ENCODE peak calls at places on chromosomes 12 and 14, in five cellular contexts. E, N, W, J and B are unnamed samples.

GRCh38 chr12:121751716-121752351 is 39.3 kb downstream of the TMEM120B start:
- DNase-seq in E (no peak), N (no peak), W (no peak), J (no peak), B (no peak)

GRCh38 chr14:96146131-96146771 is 58.4 kb upstream of the BDKRB2 start:
- DNase-seq in E (no peak), N (peak; percentile 89), W (no peak), J (no peak), B (no peak)

GRCh38 chr12:83939718-83940117 is 972.9 kb downstream of the SLC6A15 start:
- DNase-seq in E (no peak), N (no peak), W (no peak), J (no peak), B (no peak)

GRCh38 chr14:32693114-32693513 is 245.6 kb upstream of the NPAS3 start:
- DNase-seq in E (no peak), N (peak; percentile 46), W (no peak), J (no peak), B (no peak)

GRCh38 chr12:84920331-84920730 is 7.7 kb upstream of the SLC6A15 start:
- DNase-seq in E (no peak), N (peak; percentile 30), W (no peak), J (no peak), B (no peak)

GRCh38 chr12:90627180-90627896 is 327.6 kb downstream of the CCER1 start:
- DNase-seq in E (no peak), N (peak; percentile 50), W (no peak), J (no peak), B (no peak)

GRCh38 chr12:93403988-93404803 is 26.5 kb downstream of the NUDT4 start:
- DNase-seq in E (no peak), N (no peak), W (no peak), J (no peak), B (no peak)

GRCh38 chr12:124236651-124237050 is 58.2 kb upstream of the RFLNA start:
- DNase-seq in E (no peak), N (peak; percentile 86), W (no peak), J (no peak), B (no peak)

GRCh38 chr14:68898248-68899032 is 80.7 kb downstream of the ACTN1 start:
- DNase-seq in E (no peak), N (no peak), W (no peak), J (no peak), B (no peak)

GRCh38 chr14:68807148-68807600 is 14.3 kb upstream of the ZFP36L1 start:
- DNase-seq in E (no peak), N (peak; percentile 87), W (peak; percentile 64), J (peak; percentile 56), B (peak; percentile 48)

GRCh38 chr14:95257521-95257920 is 62.2 kb downstream of the CLMN start:
- DNase-seq in E (no peak), N (no peak), W (no peak), J (no peak), B (peak; percentile 45)

GRCh38 chr12:113577464-113578121 is 105.9 kb upstream of the LHX5 start:
- DNase-seq in E (no peak), N (no peak), W (no peak), J (no peak), B (peak; percentile 49)

GRCh38 chr12:56202838-56203237 is 13.6 kb upstream of the SMARCC2 start:
- DNase-seq in E (no peak), N (no peak), W (no peak), J (no peak), B (no peak)

GRCh38 chr12:113327000-113327399 is 7.9 kb downstream of the SLC8B1 start:
- DNase-seq in E (no peak), N (no peak), W (no peak), J (no peak), B (no peak)

GRCh38 chr14:47606601-47607000 is 68.8 kb downstream of the MDGA2 start:
- DNase-seq in E (no peak), N (no peak), W (no peak), J (no peak), B (no peak)

GRCh38 chr14:59463773-59464650 is 1.2 kb downstream of the GPR135 start:
- DNase-seq in E (peak; percentile 19), N (peak; percentile 78), W (peak; percentile 31), J (no peak), B (peak; percentile 76)

GRCh38 chr12:122471324-122472226 is 29.2 kb downstream of the ZCCHC8 start:
- DNase-seq in E (peak; percentile 48), N (peak; percentile 82), W (no peak), J (no peak), B (no peak)

GRCh38 chr14:35985504-35986218 is 159.5 kb downstream of the BRMS1L start:
- DNase-seq in E (peak; percentile 24), N (no peak), W (no peak), J (no peak), B (no peak)

GRCh38 chr14:65070710-65071033 is 31.6 kb downstream of the MAX start:
- DNase-seq in E (no peak), N (peak; percentile 31), W (no peak), J (no peak), B (no peak)

GRCh38 chr14:101626331-101626730 is 65.0 kb downstream of the DIO3 start:
- DNase-seq in E (no peak), N (no peak), W (no peak), J (no peak), B (no peak)

GRCh38 chr14:69346710-69347109 is 51.4 kb downstream of the ERH start:
- DNase-seq in E (peak; percentile 84), N (peak; percentile 32), W (peak; percentile 19), J (peak; percentile 34), B (peak; percentile 97)

GRCh38 chr12:60529723-60530122 is 933.9 kb downstream of the SLC16A7 start:
- DNase-seq in E (no peak), N (no peak), W (no peak), J (no peak), B (no peak)

GRCh38 chr14:101763941-101764709 is 2.6 kb downstream of the PPP2R5C start:
- DNase-seq in E (no peak), N (no peak), W (no peak), J (no peak), B (no peak)

GRCh38 chr14:50106178-50106577 is 10.2 kb downstream of the VCPKMT start:
- DNase-seq in E (no peak), N (peak; percentile 19), W (no peak), J (no peak), B (no peak)

GRCh38 chr14:93120522-93120921 is 4.8 kb upstream of the ITPK1 start:
- DNase-seq in E (no peak), N (no peak), W (no peak), J (no peak), B (no peak)

GRCh38 chr12:3342051-3342450 is 149.0 kb upstream of the PRMT8 start:
- DNase-seq in E (peak; percentile 88), N (peak; percentile 45), W (peak; percentile 85), J (no peak), B (peak; percentile 89)

GRCh38 chr14:73233564-73233963 is 3.7 kb upstream of the PAPLN start:
- DNase-seq in E (no peak), N (no peak), W (no peak), J (no peak), B (no peak)

GRCh38 chr12:41188841-41189394 is 798 bp downstream of the PDZRN4 start:
- DNase-seq in E (no peak), N (no peak), W (peak; percentile 25), J (no peak), B (peak; percentile 81)

GRCh38 chr12:85823436-85824179 is 12.6 kb downstream of the RASSF9 start:
- DNase-seq in E (no peak), N (peak; percentile 83), W (no peak), J (no peak), B (no peak)

DNA sequence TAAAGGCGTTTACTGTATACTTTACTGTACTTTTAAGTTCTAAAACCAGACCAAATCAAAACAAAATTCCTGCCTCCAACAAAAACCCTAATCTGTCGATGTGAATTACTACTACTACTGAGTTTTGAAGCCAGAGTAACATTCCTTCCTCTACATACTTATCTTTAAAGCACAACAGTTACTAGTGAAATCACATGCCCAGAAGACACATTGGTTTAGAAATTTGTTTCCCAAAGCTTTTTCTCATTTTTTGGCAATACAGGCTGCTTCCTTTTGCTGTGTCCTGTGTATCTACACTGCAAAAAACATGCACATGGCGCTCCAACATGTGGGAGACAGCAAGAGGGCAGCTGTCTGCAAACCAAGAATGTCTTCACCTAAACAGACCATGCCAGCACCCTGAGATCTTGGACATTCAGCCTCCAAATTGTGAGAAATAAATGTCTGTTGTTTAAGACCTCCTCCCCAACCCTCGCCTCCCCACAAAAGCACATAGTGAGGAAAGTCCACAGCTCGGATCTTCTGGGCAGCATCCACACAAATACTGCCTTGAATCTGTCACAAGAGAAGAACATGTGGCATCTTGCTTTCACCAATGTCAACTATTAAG is 21.1 kb downstream of the SETD3 start:
- DNase-seq in E (no peak), N (no peak), W (no peak), J (no peak), B (peak; percentile 11)
- H3K36me3 ChIP-seq in E (peaks cover 8% of the 10 kb centered on the region), N (peaks cover 41% of the 10 kb centered on the region), W (no peaks in the 10 kb centered on the region), J (peaks cover 5% of the 10 kb centered on the region), B (peaks cover 64% of the 10 kb centered on the region)

GRCh38 chr12:12007713-12008231 is 63.0 kb upstream of the BCL2L14 start:
- DNase-seq in E (no peak), N (no peak), W (no peak), J (no peak), B (peak; percentile 49)
- H3K4me1 ChIP-seq in E (peaks cover 34% of the 10 kb centered on the region), N (peaks cover 22% of the 10 kb centered on the region), W (peaks cover 11% of the 10 kb centered on the region), J (no peaks in the 10 kb centered on the region), B (peaks cover 4% of the 10 kb centered on the region)

GRCh38 chr12:6539276-6540134 is 5.2 kb downstream of the GAPDH start:
- DNase-seq in E (peak; percentile 41), N (peak; percentile 38), W (no peak), J (no peak), B (peak; percentile 66)

GRCh38 chr12:6541371-6542165 is 7.3 kb downstream of the GAPDH start:
- DNase-seq in E (no peak), N (no peak), W (no peak), J (peak; percentile 35), B (peak; percentile 50)

GRCh38 chr12:6540181-6540877 is 6.0 kb downstream of the GAPDH start:
- DNase-seq in E (peak; percentile 75), N (peak; percentile 99), W (peak; percentile 80), J (peak; percentile 95), B (peak; percentile 99)

GRCh38 chr12:6546016-6546415 is 9.8 kb downstream of the IFFO1 start:
- DNase-seq in E (no peak), N (no peak), W (no peak), J (no peak), B (no peak)

DNA sequence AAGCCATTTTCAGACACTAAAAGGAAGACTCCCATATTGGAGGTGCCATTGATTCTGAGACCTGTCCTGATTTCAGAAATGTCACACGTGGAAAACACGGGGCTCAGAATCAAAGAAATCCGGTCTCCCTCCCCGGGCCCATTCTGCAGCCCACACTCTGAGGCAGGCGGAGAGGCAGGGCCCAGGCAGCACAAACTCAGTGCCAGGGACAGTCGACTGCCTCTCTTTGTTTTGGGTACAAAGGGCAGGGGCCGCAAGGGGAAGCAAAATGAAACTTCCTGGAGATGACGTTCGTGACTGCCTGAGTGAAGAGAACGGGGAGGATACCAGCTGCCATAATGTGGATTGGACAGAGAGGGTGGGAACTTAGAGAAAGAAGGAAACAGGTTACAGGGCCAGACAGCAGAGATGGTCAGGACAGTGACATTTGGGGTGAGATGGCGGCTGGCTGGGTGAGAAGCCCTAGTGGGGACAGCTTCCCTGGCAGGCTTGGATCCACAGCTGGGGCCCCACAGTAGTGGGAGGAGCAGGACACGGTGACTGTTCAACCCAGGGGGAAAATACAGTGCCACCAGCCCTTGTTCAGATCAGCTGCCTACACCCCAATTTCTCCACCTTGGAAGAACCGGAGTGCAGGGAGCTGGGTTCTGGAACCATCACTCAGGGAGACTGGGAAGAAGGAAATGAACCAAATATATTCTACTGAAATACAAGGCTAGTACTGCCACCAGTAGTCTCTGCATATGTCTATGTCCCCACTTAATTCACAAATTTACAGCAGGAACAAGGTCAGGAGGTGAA is 8.1 kb downstream of the GAPDH start:
- DNase-seq in E (no peak), N (no peak), W (no peak), J (no peak), B (peak; percentile 46)
- H3K27ac ChIP-seq in E (no peak overlapping the region), N (peak overlapping the region; percentile 96), W (no peak overlapping the region), J (peak overlapping the region; percentile 97), B (peak overlapping the region; percentile 42)

GRCh38 chr12:109485201-109485600 is 7.8 kb downstream of the UBE3B start:
- DNase-seq in E (no peak), N (no peak), W (no peak), J (no peak), B (no peak)
- H3K36me3 ChIP-seq in E (no peaks in the 10 kb centered on the region), N (peaks cover 58% of the 10 kb centered on the region), W (no peaks in the 10 kb centered on the region), J (peaks cover 25% of the 10 kb centered on the region), B (peaks cover 70% of the 10 kb centered on the region)